ENCODE peak calls at places on chromosomes 12 and 14, in seven cellular contexts. B is IMR-90, S is heart left ventricle, N is NB4, E is ovary, U is A549, O is H54. Q is an unnamed sample.

GRCh38 chr14:103072595-103073366 is 11.2 kb upstream of the LBHD2 start:
- DNase-seq in S (no peak), O (no peak), B (no peak), N (no peak), U (peak; percentile 91), E (no peak), Q (peak; percentile 57)

GRCh38 chr14:88352299-88353097 is 29.4 kb upstream of the KCNK10 start:
- DNase-seq in N (no peak), U (no peak), S (no peak), B (peak; percentile 11), O (no peak), E (no peak), Q (no peak)

GRCh38 chr14:34334329-34334728 is 127.7 kb downstream of the SPTSSA start:
- DNase-seq in N (no peak), O (no peak), B (no peak), S (no peak), E (no peak), U (no peak), Q (no peak)

GRCh38 chr12:12333407-12333831 is 16.6 kb downstream of the MANSC1 start:
- DNase-seq in S (no peak), O (no peak), U (no peak), E (peak; percentile 19), B (peak; percentile 92), N (no peak), Q (no peak)

GRCh38 chr12:3084742-3085141 is 7.6 kb downstream of the TSPAN9 start:
- DNase-seq in O (no peak), S (no peak), E (no peak), U (no peak), B (no peak), N (no peak), Q (no peak)

GRCh38 chr14:69351385-69351784 is 46.7 kb downstream of the ERH start:
- DNase-seq in B (no peak), E (no peak), U (no peak), N (peak; percentile 59), O (no peak), S (no peak), Q (no peak)

GRCh38 chr12:14771651-14772137 is 31.6 kb downstream of the WBP11 start:
- DNase-seq in U (peak; percentile 27), O (no peak), B (no peak), N (peak; percentile 49), S (no peak), E (no peak), Q (peak; percentile 10)

GRCh38 chr12:46718495-46718894 is 107.3 kb downstream of the SLC38A4 start:
- DNase-seq in B (no peak), S (no peak), U (no peak), O (no peak), E (no peak), N (no peak), Q (no peak)

GRCh38 chr14:88049271-88049670 is 44.3 kb downstream of the GPR65 start:
- DNase-seq in E (no peak), B (no peak), U (no peak), N (no peak), S (no peak), O (no peak), Q (no peak)

GRCh38 chr14:52640137-52640536 is 55.2 kb downstream of the ERO1A start:
- DNase-seq in B (no peak), U (no peak), N (no peak), S (no peak), E (no peak), O (no peak), Q (no peak)

GRCh38 chr14:103715052-103716000 is at the start of the genes XRCC3 and ZFYVE21:
- DNase-seq in O (peak; percentile 99), S (peak; percentile 99), U (peak; percentile 99), E (peak; percentile 100), B (peak; percentile 99), N (peak; percentile 99), Q (peak; percentile 100)

GRCh38 chr12:104243971-104244370 is 28.4 kb downstream of the TXNRD1 start:
- DNase-seq in S (no peak), E (no peak), N (no peak), U (no peak), O (no peak), B (no peak), Q (no peak)

GRCh38 chr12:62907067-62907466 is 27.9 kb downstream of the PPM1H start:
- DNase-seq in O (no peak), B (no peak), E (no peak), S (no peak), N (no peak), U (no peak), Q (no peak)

GRCh38 chr14:41901089-41901488 is 294.4 kb downstream of the LRFN5 start:
- DNase-seq in E (no peak), B (no peak), U (no peak), O (no peak), S (no peak), N (no peak), Q (no peak)

GRCh38 chr14:53929871-53930685 is 26.5 kb downstream of the BMP4 start:
- DNase-seq in N (peak; percentile 5), S (no peak), E (peak; percentile 25), O (no peak), B (no peak), U (peak; percentile 28), Q (no peak)

GRCh38 chr12:20950248-20950647 is 139.7 kb downstream of the SLCO1B3 start:
- DNase-seq in U (peak; percentile 33), B (no peak), N (peak; percentile 78), S (no peak), E (no peak), O (no peak), Q (peak; percentile 43)

GRCh38 chr12:21921436-21921835 is 19.8 kb downstream of the ABCC9 start:
- DNase-seq in S (no peak), N (no peak), U (no peak), O (no peak), B (no peak), E (no peak), Q (no peak)

GRCh38 chr14:24818823-24819341 is 184.9 kb upstream of the GZMB start:
- DNase-seq in S (no peak), O (no peak), N (no peak), E (no peak), B (no peak), U (no peak), Q (no peak)

GRCh38 chr12:65628061-65628460 is 196.2 kb upstream of the HMGA2 start:
- DNase-seq in N (no peak), B (no peak), U (no peak), O (no peak), E (no peak), S (no peak), Q (no peak)

GRCh38 chr12:24488091-24488596 is 460.8 kb downstream of the BCAT1 start:
- DNase-seq in E (no peak), U (no peak), O (no peak), S (no peak), B (peak; percentile 32), N (no peak), Q (no peak)

GRCh38 chr12:108141600-108142145 is 12.6 kb downstream of the WSCD2 start:
- DNase-seq in U (no peak), N (no peak), B (no peak), S (no peak), E (no peak), O (no peak), Q (no peak)

GRCh38 chr12:8078400-8078799 is 3.7 kb upstream of the NECAP1 start:
- DNase-seq in S (no peak), B (peak; percentile 87), U (peak; percentile 68), N (peak; percentile 79), E (no peak), O (no peak), Q (peak; percentile 64)

GRCh38 chr14:44963775-44964380 is 1.9 kb downstream of the TOGARAM1 start:
- DNase-seq in E (no peak), B (no peak), O (no peak), N (peak; percentile 41), U (peak; percentile 33), S (peak; percentile 26), Q (peak; percentile 48)

GRCh38 chr12:46387697-46388096 is 15.1 kb upstream of the SLC38A2 start:
- DNase-seq in S (no peak), E (no peak), N (peak; percentile 26), O (no peak), B (no peak), U (no peak), Q (no peak)

GRCh38 chr12:110585231-110585799 is 2.2 kb upstream of the PPTC7 start:
- DNase-seq in N (no peak), B (peak; percentile 32), S (no peak), O (no peak), E (no peak), U (no peak), Q (no peak)

GRCh38 chr12:93671044-93671443 is 6.1 kb upstream of the CRADD start:
- DNase-seq in B (no peak), S (no peak), O (no peak), E (no peak), N (no peak), U (no peak), Q (no peak)

GRCh38 chr12:60194682-60195081 is 598.9 kb downstream of the SLC16A7 start:
- DNase-seq in S (no peak), B (peak; percentile 74), E (no peak), N (no peak), O (no peak), U (no peak), Q (no peak)

GRCh38 chr12:124207049-124207448 is 87.8 kb upstream of the RFLNA start:
- DNase-seq in S (no peak), N (no peak), B (no peak), E (no peak), O (no peak), U (no peak), Q (no peak)

GRCh38 chr14:94390372-94391086 is 2.1 kb upstream of the SERPINA1 start:
- DNase-seq in U (no peak), O (no peak), E (no peak), N (peak; percentile 60), B (no peak), S (peak; percentile 67), Q (no peak)

GRCh38 chr14:97584528-97584927 is 787.3 kb downstream of the VRK1 start:
- DNase-seq in O (no peak), E (no peak), B (no peak), U (no peak), N (no peak), S (no peak), Q (no peak)

GRCh38 chr12:123141615-123142517 is 9.0 kb downstream of the PITPNM2 start:
- DNase-seq in S (no peak), O (peak; percentile 48), E (peak; percentile 82), U (peak; percentile 80), B (peak; percentile 84), N (peak; percentile 65), Q (no peak)
- TF ChIP-seq POLR2A in S (no peak), O (no peak), E (no peak), U (no peak), B (no peak), N (no peak), Q (no peak)

GRCh38 chr12:70637286-70637685 is at the start of gene PTPRB:
- DNase-seq in N (no peak), O (no peak), E (no peak), S (no peak), B (no peak), U (no peak), Q (no peak)
- TF ChIP-seq POLR2A in N (no peak), O (no peak), E (no peak), S (no peak), B (no peak), U (no peak), Q (no peak)

GRCh38 chr12:9760699-9761406 is at the start of gene CD69:
- DNase-seq in N (no peak), U (no peak), B (no peak), S (no peak), O (no peak), E (no peak), Q (peak; percentile 20)
- TF ChIP-seq POLR2A in N (peak; percentile 93), U (no peak), B (no peak), S (no peak), O (no peak), E (no peak), Q (peak; percentile 98)

GRCh38 chr14:50532502-50533313 is at the start of gene MAP4K5:
- DNase-seq in N (peak; percentile 95), O (peak; percentile 62), U (peak; percentile 93), S (peak; percentile 91), E (peak; percentile 90), B (peak; percentile 89), Q (peak; percentile 97)
- TF ChIP-seq POLR2A in N (peak; percentile 60), O (peak; percentile 52), U (peak; percentile 53), S (no peak), E (peak; percentile 70), B (peak; percentile 81), Q (peak; percentile 73)

Q was measured in erythroblast.